ENCODE peak calls at places on chromosomes 12 and 14, in six cellular contexts. K is A673; S is activated CD8-positive, alpha-beta memory T cell treated with anti-CD3 and anti-CD28 coated beads, Interleukin-2, amount 50 U/mL, for 48 hours; J is activated CD4-positive, alpha-beta T cell treated with anti-CD3 and anti-CD28 coated beads for 36 hours; D is HCEC 1CT; L is AG08395. G is an unnamed sample.

GRCh38 chr14:33556382-33557121 is 394.3 kb downstream of the EGLN3 start:
- DNase-seq in S (no peak), J (no peak), K (no peak), D (no peak), L (peak), G (peak)

GRCh38 chr14:34593740-34594375 is 36.1 kb downstream of the SNX6 start:
- DNase-seq in D (no peak), L (peak), K (no peak), J (no peak), S (peak), G (peak)

GRCh38 chr14:88488081-88488480 is 66.7 kb downstream of the PTPN21 start:
- DNase-seq in J (no peak), L (no peak), K (no peak), S (no peak), D (no peak), G (no peak)

GRCh38 chr14:52129733-52130132 is 60.9 kb upstream of the NID2 start:
- DNase-seq in K (no peak), D (no peak), J (no peak), L (no peak), S (no peak), G (no peak)

GRCh38 chr14:55545779-55546178 is 34.2 kb upstream of the KTN1 start:
- DNase-seq in J (no peak), L (no peak), D (no peak), K (no peak), S (no peak), G (no peak)

GRCh38 chr14:96287856-96288255 is 31.8 kb downstream of the BDKRB1 start:
- DNase-seq in S (no peak), J (no peak), D (no peak), L (no peak), K (no peak), G (no peak)

GRCh38 chr12:69840727-69841126 is 15.7 kb downstream of the MYRFL start:
- DNase-seq in K (no peak), S (no peak), L (no peak), D (no peak), J (no peak), G (no peak)

GRCh38 chr12:34294671-34295365 is 272.5 kb downstream of the ALG10 start:
- DNase-seq in K (no peak), D (no peak), S (no peak), J (no peak), L (no peak), G (no peak)

GRCh38 chr14:63432228-63432627 is 110.9 kb downstream of the PPP2R5E start:
- DNase-seq in K (no peak), D (no peak), J (no peak), L (no peak), S (no peak), G (no peak)